ENCODE peak calls at places on chromosome 17, in five cellular contexts. Y is A549, D is GM12878, W is SK-N-SH, A is K562. I is an unnamed sample.

GRCh38 chr17:62860962-62861873 is 53.1 kb upstream of the MARCHF10 start:
- DNase-seq in W (no peak), A (no peak), D (no peak), Y (no peak), I (peak)

GRCh38 chr17:57085448-57086068 is 512 bp downstream of the AKAP1 start:
- DNase-seq in D (no peak), W (peak), A (peak), Y (peak), I (peak)

GRCh38 chr17:57988301-57989010 is 402 bp upstream of the VEZF1 start:
- DNase-seq in W (peak), A (peak), Y (peak), D (no peak), I (peak)

GRCh38 chr17:78717431-78717980 is 64.6 kb downstream of the CYTH1 start:
- DNase-seq in Y (peak), A (no peak), D (no peak), W (peak), I (peak)

GRCh38 chr17:39236383-39236927 is 10.7 kb upstream of the STAC2 start:
- DNase-seq in W (no peak), A (no peak), Y (no peak), D (no peak), I (no peak)

GRCh38 chr17:45129426-45129939 is 2.8 kb downstream of the PLCD3 start:
- DNase-seq in A (no peak), Y (no peak), D (no peak), W (no peak), I (no peak)

GRCh38 chr17:27473748-27474609 is 17.7 kb downstream of the KSR1 start:
- DNase-seq in A (peak), W (no peak), Y (no peak), D (peak), I (no peak)

GRCh38 chr17:42246515-42246914 is 29.7 kb downstream of the STAT5B start:
- DNase-seq in Y (no peak), D (no peak), W (no peak), A (no peak), I (peak)

GRCh38 chr17:28749516-28750177 is 5.8 kb downstream of the TRAF4 start:
- DNase-seq in W (no peak), D (no peak), A (no peak), Y (no peak), I (no peak)

GRCh38 chr17:65841116-65841515 is 279.7 kb upstream of the AXIN2 start:
- DNase-seq in A (no peak), W (no peak), Y (no peak), D (no peak), I (no peak)

GRCh38 chr17:46977348-46977747 is 1.7 kb downstream of the RPRML start:
- DNase-seq in D (no peak), A (peak), Y (peak), W (peak), I (peak)

GRCh38 chr17:45398800-45399199 is 33.9 kb downstream of the ARHGAP27 start:
- DNase-seq in Y (no peak), D (no peak), W (no peak), A (no peak), I (no peak)

GRCh38 chr17:67178555-67178954 is 66.4 kb downstream of the HELZ start:
- DNase-seq in A (no peak), D (no peak), Y (no peak), W (no peak), I (no peak)

GRCh38 chr17:65163990-65164495 is 26.9 kb downstream of the RGS9 start:
- DNase-seq in Y (peak), W (no peak), D (no peak), A (peak), I (peak)

GRCh38 chr17:5110816-5111215 is 862 bp downstream of the ZNF232 start:
- DNase-seq in D (no peak), A (no peak), Y (no peak), W (no peak), I (no peak)

GRCh38 chr17:37317867-37318266 is 57.9 kb upstream of the C17orf78 start:
- DNase-seq in W (no peak), Y (no peak), A (no peak), D (no peak), I (no peak)

GRCh38 chr17:1000597-1001490 is 3.9 kb downstream of the TIMM22 start:
- DNase-seq in W (no peak), D (no peak), A (no peak), Y (no peak), I (peak)

GRCh38 chr17:6187836-6188235 is 117.7 kb downstream of the WSCD1 start:
- DNase-seq in D (no peak), Y (no peak), W (no peak), A (no peak), I (no peak)

GRCh38 chr17:52064791-52065211 is 93.7 kb downstream of the CA10 start:
- DNase-seq in D (no peak), A (no peak), W (no peak), Y (no peak), I (no peak)

GRCh38 chr17:3594056-3594810 is 15.0 kb downstream of the TRPV1 start:
- DNase-seq in A (no peak), W (peak), Y (no peak), D (no peak), I (peak)

GRCh38 chr17:67071595-67071994 is 27.2 kb downstream of the CACNG1 start:
- DNase-seq in Y (no peak), A (no peak), W (no peak), D (no peak), I (no peak)

GRCh38 chr17:60036796-60037677 is 41.7 kb downstream of the HEATR6 start:
- DNase-seq in A (peak), W (peak), Y (peak), D (peak), I (peak)

GRCh38 chr17:34248807-34249496 is 6.1 kb upstream of the CCL2 start:
- DNase-seq in W (no peak), D (no peak), A (no peak), Y (no peak), I (no peak)

GRCh38 chr17:51228177-51228576 is 31.7 kb downstream of the MBTD1 start:
- DNase-seq in Y (no peak), W (no peak), A (no peak), D (no peak), I (peak)

GRCh38 chr17:21674242-21674731 is 18.0 kb upstream of the KCNJ18 start:
- DNase-seq in W (peak), A (peak), Y (no peak), D (no peak), I (no peak)

GRCh38 chr17:66982011-66982508 is 17.6 kb downstream of the CACNG4 start:
- DNase-seq in A (no peak), D (no peak), W (no peak), Y (no peak), I (no peak)

GRCh38 chr17:78544876-78545755 is 32.1 kb downstream of the DNAH17 start:
- DNase-seq in A (no peak), W (no peak), Y (no peak), D (no peak), I (no peak)

GRCh38 chr17:7589204-7589868 is 558 bp downstream of the SOX15 start:
- DNase-seq in A (no peak), D (no peak), Y (no peak), W (peak), I (peak)

GRCh38 chr17:7590743-7591142 is 849 bp upstream of the SOX15 start:
- DNase-seq in A (no peak), D (no peak), W (peak), Y (peak), I (peak)

GRCh38 chr17:7588553-7589203 is 1.2 kb downstream of the SOX15 start:
- DNase-seq in Y (no peak), D (no peak), W (peak), A (no peak), I (no peak)

GRCh38 chr17:7591596-7591995 is 1.7 kb upstream of the SOX15 start:
- DNase-seq in Y (no peak), A (no peak), D (no peak), W (no peak), I (no peak)

GRCh38 chr17:7589891-7590611 is at the start of gene SOX15:
- DNase-seq in D (no peak), A (no peak), Y (no peak), W (peak), I (peak)
- H3K4me3 ChIP-seq in D (no peak), A (no peak), Y (no peak), W (peak), I (no peak)

GRCh38 chr17:19978803-19979202 is 1.2 kb upstream of the AKAP10 start:
- DNase-seq in Y (no peak), W (no peak), A (no peak), D (no peak), I (no peak)
- TF ChIP-seq RCOR1 in Y (no peak), W (no peak), A (no peak), D (no peak), I (no peak)

DNA sequence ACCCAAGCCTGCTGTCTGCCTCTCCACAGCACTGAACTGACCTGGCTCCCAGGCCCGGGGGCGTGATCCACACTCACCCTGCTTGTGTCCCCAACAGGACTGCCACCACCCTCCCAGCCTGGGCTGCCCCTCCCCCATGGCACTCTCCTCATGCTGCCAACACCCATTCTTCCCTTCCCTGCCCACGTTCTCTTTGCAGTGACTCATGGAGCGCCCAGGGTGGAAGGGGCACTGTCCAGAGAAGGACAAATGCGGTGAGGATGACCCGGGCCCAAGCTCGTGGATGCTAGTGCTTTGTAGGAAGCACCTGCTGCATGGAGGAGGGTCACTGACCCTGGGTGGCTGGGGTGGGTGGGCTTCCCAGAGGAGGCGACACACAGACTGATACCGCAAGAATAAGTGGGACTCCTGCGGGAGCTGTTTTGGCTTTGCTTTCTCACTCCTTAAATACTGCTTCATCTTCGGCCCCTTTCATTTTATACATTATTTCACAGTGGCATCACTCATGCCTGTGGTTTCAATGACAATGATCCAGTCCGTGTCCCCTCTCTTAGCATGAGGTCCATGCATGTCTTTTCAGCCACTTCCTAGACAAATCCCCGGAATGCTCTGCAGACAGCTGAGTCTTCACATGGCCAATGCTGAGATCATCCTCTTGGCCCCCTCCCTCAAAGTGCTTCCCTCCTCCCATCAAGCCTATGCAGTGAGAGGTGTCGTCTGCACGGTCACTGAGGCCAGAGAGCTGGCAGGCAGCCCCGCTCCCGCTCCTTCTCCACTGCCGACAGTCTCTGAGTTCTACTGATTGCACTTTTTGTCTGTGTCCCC is 17.6 kb downstream of the CDK5R1 start:
- DNase-seq in Y (no peak), D (no peak), W (no peak), A (no peak), I (no peak)
- H3K4me3 ChIP-seq in Y (no peak), D (no peak), W (no peak), A (no peak), I (no peak)

DNA sequence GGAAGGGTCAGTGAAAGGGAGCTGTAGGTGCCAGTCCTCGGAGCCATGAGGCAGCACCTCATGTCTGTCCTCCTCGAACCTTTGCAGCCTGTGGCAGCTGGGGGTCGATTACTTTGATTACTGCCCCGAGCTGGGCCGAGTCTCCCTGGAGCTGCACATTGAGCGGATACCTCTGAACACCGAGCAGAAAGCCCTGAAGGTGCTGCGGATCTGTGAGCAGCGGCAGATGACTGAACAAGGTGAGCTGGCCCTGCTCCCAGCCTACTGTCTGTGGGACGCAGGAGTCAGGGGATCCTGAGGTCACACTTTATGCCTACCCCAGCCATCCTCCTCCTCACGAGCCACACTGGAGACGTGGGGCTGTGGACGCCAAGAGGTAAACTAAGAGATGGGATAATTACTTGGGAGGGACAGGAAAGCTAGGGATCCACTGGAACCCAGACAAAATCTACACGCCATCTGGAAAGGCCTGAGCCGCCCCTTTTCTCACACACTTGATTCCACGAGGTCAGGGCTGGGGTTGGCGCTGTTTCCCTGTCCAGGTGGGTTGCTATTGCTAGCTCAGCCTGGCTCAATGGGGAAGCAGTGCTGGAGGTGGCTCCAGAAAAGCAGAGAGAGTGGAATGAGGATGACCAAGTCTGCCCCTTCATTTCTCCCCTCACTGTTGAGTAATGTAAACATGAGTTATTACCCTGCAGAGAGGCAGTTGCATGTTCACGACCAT is 26.4 kb downstream of the NUP85 start:
- DNase-seq in W (no peak), Y (no peak), A (no peak), D (no peak), I (no peak)
- TF ChIP-seq RCOR1 in W (no peak), Y (no peak), A (no peak), D (no peak), I (no peak)

I was measured in IMR-90.